ENCODE peak calls at places on chromosomes 11 and 22, in nine cellular contexts. J is stimulated activated CD4-positive, alpha-beta T cell treated with anti-CD3 and anti-CD28 coated beads, TNF-alpha, amount 100 ng/mL, for 1 hour; U is NCI-H345; H is GM12891; I is endothelial cell; O is HFF-Myc; A is NCI-H446; R is stimulated activated CD8-positive, alpha-beta memory T cell treated with anti-CD3 and anti-CD28 coated beads, Interleukin-7, amount 100 ng/mL, for 4 hours; L is PC-9. W is an unnamed sample.

GRCh38 chr11:88292156-88292844 is 45.2 kb downstream of the CTSC start:
- DNase-seq in J (no peak), U (peak), H (no peak), I (no peak), O (no peak), A (peak), R (no peak), L (peak), W (no peak)

GRCh38 chr11:60477035-60477445 is 15.5 kb upstream of the MS4A12 start:
- DNase-seq in J (no peak), U (no peak), H (no peak), I (no peak), O (no peak), A (no peak), R (no peak), L (no peak), W (no peak)

GRCh38 chr22:25057013-25057881 is 104.7 kb downstream of the KIAA1671 start:
- DNase-seq in J (no peak), U (peak), H (peak), I (peak), O (no peak), A (no peak), R (peak), L (peak), W (peak)

GRCh38 chr11:60119708-60120107 is 31.2 kb downstream of the MS4A2 start:
- DNase-seq in J (no peak), U (no peak), H (no peak), I (no peak), O (no peak), A (no peak), R (no peak), L (no peak), W (no peak)

GRCh38 chr11:47917643-47918369 is 62.6 kb upstream of the PTPRJ start:
- DNase-seq in J (no peak), U (peak), H (no peak), I (no peak), O (peak), A (peak), R (no peak), L (peak), W (no peak)

GRCh38 chr11:103987631-103988594 is 48.5 kb upstream of the DDI1 start:
- DNase-seq in J (no peak), U (peak), H (no peak), I (no peak), O (no peak), A (no peak), R (no peak), L (no peak), W (no peak)

GRCh38 chr11:118497831-118498230 is 29.4 kb upstream of the TTC36 start:
- DNase-seq in J (no peak), U (no peak), H (no peak), I (no peak), O (peak), A (no peak), R (no peak), L (no peak), W (no peak)

GRCh38 chr22:46084376-46084775 is 66.0 kb upstream of the PPARA start:
- DNase-seq in J (no peak), U (no peak), H (no peak), I (no peak), O (no peak), A (no peak), R (no peak), L (no peak), W (no peak)

GRCh38 chr11:69298778-69299461 is 5.0 kb downstream of the MYEOV start:
- DNase-seq in J (no peak), U (no peak), H (no peak), I (no peak), O (no peak), A (no peak), R (no peak), L (no peak), W (no peak)